ENCODE peak calls at places on chromosomes 6 and 20, in nine cellular contexts. I is fibroblast of gingiva; D is activated T-cell treated with anti-CD3 and anti-CD28 coated beads, Interleukin-2, amount 50 U/mL, for 72 hours; W is ecto neural progenitor cell; F is neural progenitor cell; X is foreskin fibroblast; H is Calu3; O is LHCN-M2; C is ACHN. L is an unnamed sample.

GRCh38 chr6:166244353-166245045 is 63.7 kb downstream of the PRR18 start:
- DNase-seq in I (no peak), D (peak; percentile 42), W (no peak), F (no peak), X (no peak), H (no peak), O (no peak), C (no peak), L (no peak)

GRCh38 chr6:26595669-26596269 is 984 bp upstream of the ABT1 start:
- DNase-seq in I (peak; percentile 82), D (peak; percentile 89), W (peak; percentile 96), F (peak; percentile 97), X (peak; percentile 97), H (peak; percentile 95), O (peak; percentile 82), C (peak; percentile 83), L (peak; percentile 82)

GRCh38 chr6:136822051-136822378 is 377 bp upstream of the PEX7 start:
- DNase-seq in I (peak; percentile 53), D (peak; percentile 20), W (no peak), F (peak; percentile 7), X (peak; percentile 74), H (no peak), O (peak; percentile 44), C (no peak), L (no peak)

GRCh38 chr6:160391419-160392116 is 43.4 kb downstream of the SLC22A3 start:
- DNase-seq in I (peak; percentile 32), D (no peak), W (no peak), F (no peak), X (peak; percentile 67), H (peak; percentile 66), O (peak; percentile 61), C (peak; percentile 9), L (peak; percentile 82)

GRCh38 chr20:20233041-20233514 is 134.8 kb upstream of the INSM1 start:
- DNase-seq in I (no peak), D (no peak), W (no peak), F (no peak), X (no peak), H (no peak), O (peak; percentile 23), C (no peak), L (no peak)

GRCh38 chr6:5592911-5593519 is 331.7 kb downstream of the FARS2 start:
- DNase-seq in I (no peak), D (no peak), W (no peak), F (no peak), X (no peak), H (no peak), O (no peak), C (no peak), L (no peak)

GRCh38 chr20:2736441-2736840 is 43.9 kb downstream of the EBF4 start:
- DNase-seq in I (no peak), D (no peak), W (peak; percentile 9), F (no peak), X (no peak), H (no peak), O (no peak), C (no peak), L (no peak)

GRCh38 chr6:116586276-116586675 is 15.0 kb downstream of the RWDD1 start:
- DNase-seq in I (no peak), D (no peak), W (no peak), F (no peak), X (no peak), H (no peak), O (no peak), C (no peak), L (no peak)

GRCh38 chr20:437787-438486 is 24.4 kb downstream of the TBC1D20 start:
- DNase-seq in I (no peak), D (no peak), W (no peak), F (no peak), X (no peak), H (no peak), O (no peak), C (no peak), L (no peak)

GRCh38 chr6:109242029-109242428 is 140.2 kb downstream of the CD164 start:
- DNase-seq in I (no peak), D (no peak), W (no peak), F (no peak), X (no peak), H (no peak), O (peak; percentile 27), C (no peak), L (no peak)

GRCh38 chr6:116033687-116034303 is 26.9 kb downstream of the FRK start:
- DNase-seq in I (no peak), D (no peak), W (no peak), F (no peak), X (no peak), H (no peak), O (no peak), C (no peak), L (no peak)

GRCh38 chr20:4787069-4787468 is 65.4 kb downstream of the PRND start:
- DNase-seq in I (peak; percentile 5), D (no peak), W (no peak), F (no peak), X (peak; percentile 58), H (no peak), O (peak; percentile 37), C (no peak), L (no peak)

GRCh38 chr6:158818580-158819212 is 472 bp downstream of the EZR start:
- DNase-seq in I (peak; percentile 55), D (peak; percentile 85), W (peak; percentile 81), F (peak; percentile 81), X (peak; percentile 81), H (peak; percentile 76), O (peak; percentile 66), C (peak; percentile 61), L (no peak)

GRCh38 chr6:159826968-159827647 is 27.0 kb downstream of the PNLDC1 start:
- DNase-seq in I (no peak), D (no peak), W (no peak), F (no peak), X (no peak), H (no peak), O (no peak), C (no peak), L (no peak)

L was measured in HCT116.